ENCODE peak calls at places on chromosomes 11 and 22, in seven cellular contexts. Q, G, Y, B, C, W and K are unnamed samples.

GRCh38 chr11:130653838-130654601 is 205.6 kb downstream of the ADAMTS15 start:
- DNase-seq in Q (peak), G (peak), Y (peak), B (no peak), C (no peak), W (peak), K (peak)

GRCh38 chr22:31083923-31084810 is 3.0 kb downstream of the SMTN start:
- DNase-seq in Q (no peak), G (peak), Y (no peak), B (no peak), C (no peak), W (no peak), K (no peak)

GRCh38 chr22:35306350-35306967 is 6.8 kb downstream of the TOM1 start:
- DNase-seq in Q (peak), G (no peak), Y (no peak), B (no peak), C (peak), W (peak), K (no peak)

GRCh38 chr22:50269573-50270301 is 443 bp downstream of the MAPK11 start:
- DNase-seq in Q (peak), G (no peak), Y (no peak), B (no peak), C (no peak), W (peak), K (no peak)

GRCh38 chr22:20438066-20438677 is 547 bp upstream of the SCARF2 start:
- DNase-seq in Q (peak), G (no peak), Y (no peak), B (no peak), C (no peak), W (no peak), K (peak)

GRCh38 chr22:27686534-27686933 is 115.0 kb downstream of the MN1 start:
- DNase-seq in Q (peak), G (peak), Y (peak), B (peak), C (peak), W (no peak), K (no peak)

GRCh38 chr22:43858156-43858895 is 4.0 kb downstream of the SULT4A1 start:
- DNase-seq in Q (no peak), G (no peak), Y (no peak), B (no peak), C (no peak), W (no peak), K (no peak)

GRCh38 chr11:58900479-58901420 is 38.5 kb upstream of the GLYATL1 start:
- DNase-seq in Q (peak), G (peak), Y (peak), B (no peak), C (peak), W (peak), K (peak)

GRCh38 chr22:50563410-50564160 is 866 bp upstream of the SYCE3 start:
- DNase-seq in Q (no peak), G (no peak), Y (peak), B (no peak), C (no peak), W (no peak), K (no peak)

GRCh38 chr11:110131386-110132123 is 38.4 kb downstream of the ZC3H12C start:
- DNase-seq in Q (no peak), G (no peak), Y (no peak), B (no peak), C (no peak), W (peak), K (no peak)

GRCh38 chr11:68750197-68750987 is 928 bp downstream of the TESMIN start:
- DNase-seq in Q (no peak), G (peak), Y (no peak), B (no peak), C (no peak), W (no peak), K (no peak)

GRCh38 chr11:64863381-64864060 is 14.9 kb downstream of the EHD1 start:
- DNase-seq in Q (no peak), G (no peak), Y (no peak), B (no peak), C (no peak), W (no peak), K (no peak)

GRCh38 chr11:46743693-46744339 is 24.8 kb downstream of the F2 start:
- DNase-seq in Q (no peak), G (no peak), Y (no peak), B (no peak), C (peak), W (no peak), K (peak)

GRCh38 chr11:115390441-115390840 is 113.8 kb downstream of the CADM1 start:
- DNase-seq in Q (no peak), G (no peak), Y (no peak), B (no peak), C (no peak), W (no peak), K (no peak)

GRCh38 chr11:104410336-104410735 is 246.4 kb upstream of the PDGFD start:
- DNase-seq in Q (no peak), G (no peak), Y (no peak), B (no peak), C (no peak), W (no peak), K (peak)

GRCh38 chr11:1640076-1640946 is 10.7 kb downstream of the KRTAP5-5 start:
- DNase-seq in Q (peak), G (peak), Y (peak), B (no peak), C (no peak), W (peak), K (no peak)

GRCh38 chr11:107769189-107769588 is 57.3 kb upstream of the SLN start:
- DNase-seq in Q (peak), G (no peak), Y (no peak), B (peak), C (peak), W (peak), K (peak)

GRCh38 chr11:84019576-84020194 is 733.5 kb upstream of the CCDC90B start:
- DNase-seq in Q (peak), G (no peak), Y (no peak), B (no peak), C (peak), W (no peak), K (peak)

GRCh38 chr22:47589271-47590250 is 827.1 kb downstream of the TBC1D22A start:
- DNase-seq in Q (no peak), G (no peak), Y (peak), B (no peak), C (no peak), W (no peak), K (no peak)

GRCh38 chr11:40302669-40303068 is 1156.8 kb downstream of the LRRC4C start:
- DNase-seq in Q (peak), G (no peak), Y (no peak), B (no peak), C (peak), W (no peak), K (peak)

GRCh38 chr11:131628739-131629138 is 258.3 kb downstream of the NTM start:
- DNase-seq in Q (no peak), G (no peak), Y (no peak), B (no peak), C (no peak), W (no peak), K (no peak)

GRCh38 chr22:43570531-43571144 is 158.8 kb downstream of the MPPED1 start:
- DNase-seq in Q (no peak), G (no peak), Y (no peak), B (no peak), C (no peak), W (no peak), K (no peak)

GRCh38 chr11:44005956-44006355 is 41.8 kb upstream of the ACCSL start:
- DNase-seq in Q (no peak), G (no peak), Y (peak), B (no peak), C (no peak), W (no peak), K (no peak)

GRCh38 chr22:39927544-39927943 is 26.7 kb downstream of the GRAP2 start:
- DNase-seq in Q (no peak), G (no peak), Y (no peak), B (no peak), C (no peak), W (no peak), K (no peak)
- TF ChIP-seq CTCF in Q (peak), G (no peak), Y (no peak), B (no peak), C (peak), W (peak), K (peak)

DNA sequence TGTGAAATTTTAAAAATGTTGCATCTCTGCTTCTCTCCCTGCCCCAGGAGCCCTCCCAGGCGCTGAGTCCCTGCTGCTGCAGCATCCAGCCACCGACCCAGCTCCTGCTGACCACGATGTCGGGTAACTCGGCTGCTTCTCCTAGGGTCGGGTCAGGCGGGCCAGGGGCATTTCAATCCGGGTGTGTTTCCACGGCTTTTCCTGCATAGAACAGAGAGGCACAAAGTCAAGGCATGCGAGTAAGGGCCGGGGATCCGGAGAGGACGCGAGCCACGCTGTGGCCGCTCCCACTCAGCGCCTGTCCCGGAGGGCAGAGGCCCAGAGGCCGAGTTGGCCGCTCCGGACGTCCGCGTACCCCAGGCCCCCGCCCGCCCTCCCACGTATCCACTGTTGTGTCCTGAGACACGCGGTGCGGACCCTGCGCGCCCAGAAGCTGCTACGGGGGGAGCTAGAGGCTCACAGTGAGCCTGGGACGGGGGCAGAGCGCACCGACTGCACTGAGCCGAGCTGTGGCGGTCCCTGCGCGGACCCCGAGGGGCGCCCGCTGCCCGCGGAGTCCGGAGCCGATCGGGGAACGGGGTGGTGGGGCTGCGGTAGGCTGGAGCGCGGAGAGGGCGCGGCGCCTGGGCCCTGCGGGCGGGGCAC is at the start of gene POU2AF3:
- DNase-seq in Q (no peak), G (no peak), Y (no peak), B (no peak), C (no peak), W (no peak), K (no peak)
- H3K4me3 ChIP-seq in Q (peak), G (peak), Y (peak), B (peak), C (peak), W (peak), K (peak)

GRCh38 chr11:70928854-70929598 is 323.4 kb downstream of the SHANK2 start:
- DNase-seq in Q (no peak), G (no peak), Y (no peak), B (no peak), C (no peak), W (no peak), K (no peak)
- TF ChIP-seq CTCF in Q (no peak), G (no peak), Y (no peak), B (no peak), C (no peak), W (peak), K (no peak)

GRCh38 chr11:123069878-123070821 is 8.2 kb upstream of the HSPA8 start:
- DNase-seq in Q (no peak), G (no peak), Y (no peak), B (no peak), C (no peak), W (no peak), K (no peak)
- H3K4me3 ChIP-seq in Q (no peak), G (no peak), Y (peak), B (no peak), C (no peak), W (no peak), K (no peak)

DNA sequence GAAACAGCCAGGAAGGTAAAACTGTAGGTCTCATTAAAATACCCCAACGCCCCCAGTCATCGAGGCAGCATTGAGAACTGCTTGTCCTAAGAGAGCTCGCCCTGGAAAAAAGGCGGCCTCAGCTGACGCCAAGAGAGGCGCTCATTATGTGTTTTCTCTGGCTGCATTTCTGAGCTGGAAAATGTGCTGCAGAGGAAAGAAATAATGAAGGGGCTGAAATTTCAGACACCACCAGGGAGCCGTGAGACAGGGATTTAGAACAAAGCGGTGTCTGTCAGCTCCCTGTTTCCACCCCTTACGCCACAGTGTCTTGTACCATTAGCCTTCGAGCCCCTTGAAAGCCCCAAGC is 14.4 kb downstream of the USH1C start:
- DNase-seq in Q (no peak), G (no peak), Y (no peak), B (no peak), C (no peak), W (no peak), K (no peak)
- TF ChIP-seq CTCF in Q (no peak), G (no peak), Y (no peak), B (no peak), C (no peak), W (no peak), K (no peak)

GRCh38 chr11:76382209-76382608 is 1.1 kb downstream of the GVQW3 start:
- DNase-seq in Q (no peak), G (no peak), Y (no peak), B (no peak), C (no peak), W (peak), K (no peak)
- H3K4me3 ChIP-seq in Q (no peak), G (no peak), Y (peak), B (no peak), C (peak), W (peak), K (peak)

DNA sequence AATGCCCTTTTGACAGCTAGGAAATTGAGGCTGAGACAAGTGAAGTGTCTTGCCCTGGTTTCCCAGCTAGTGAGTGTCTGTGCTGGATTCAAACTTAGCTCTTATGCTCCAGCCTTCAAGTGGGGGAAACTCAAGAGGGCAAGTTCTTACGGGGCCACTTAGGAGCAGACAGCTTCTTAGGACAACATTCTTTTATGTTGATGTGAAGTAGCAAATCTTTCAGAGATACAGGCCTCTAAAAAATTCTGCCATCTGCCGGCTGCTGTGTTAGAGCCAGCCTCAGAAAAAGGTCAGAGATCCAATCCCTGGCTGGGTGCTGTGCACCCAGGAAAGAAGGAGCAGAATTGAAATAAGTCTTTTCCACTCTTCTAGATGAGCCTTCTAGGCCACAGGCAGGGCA is 26.6 kb downstream of the TIMP3 start:
- DNase-seq in Q (no peak), G (no peak), Y (no peak), B (no peak), C (no peak), W (no peak), K (no peak)
- TF ChIP-seq CTCF in Q (peak), G (no peak), Y (no peak), B (peak), C (peak), W (no peak), K (no peak)

GRCh38 chr11:57320067-57320718 is 4.6 kb downstream of the TNKS1BP1 start:
- DNase-seq in Q (no peak), G (no peak), Y (no peak), B (no peak), C (no peak), W (no peak), K (no peak)

GRCh38 chr11:57320719-57321387 is 3.9 kb downstream of the TNKS1BP1 start:
- DNase-seq in Q (no peak), G (peak), Y (peak), B (no peak), C (no peak), W (no peak), K (no peak)

GRCh38 chr11:57315491-57315890 is 9.3 kb downstream of the TNKS1BP1 start:
- DNase-seq in Q (peak), G (peak), Y (no peak), B (no peak), C (peak), W (peak), K (no peak)

GRCh38 chr11:57316017-57316416 is 8.7 kb downstream of the TNKS1BP1 start:
- DNase-seq in Q (no peak), G (no peak), Y (no peak), B (no peak), C (no peak), W (no peak), K (no peak)

GRCh38 chr11:57318178-57318577 is 6.6 kb downstream of the TNKS1BP1 start:
- DNase-seq in Q (peak), G (no peak), Y (peak), B (no peak), C (no peak), W (no peak), K (no peak)
- H3K4me3 ChIP-seq in Q (no peak), G (no peak), Y (peak), B (no peak), C (no peak), W (no peak), K (no peak)

GRCh38 chr11:18776324-18776723 is 15.3 kb downstream of the PTPN5 start:
- DNase-seq in Q (no peak), G (no peak), Y (no peak), B (no peak), C (no peak), W (no peak), K (no peak)
- TF ChIP-seq CTCF in Q (no peak), G (no peak), Y (no peak), B (no peak), C (no peak), W (no peak), K (no peak)

DNA sequence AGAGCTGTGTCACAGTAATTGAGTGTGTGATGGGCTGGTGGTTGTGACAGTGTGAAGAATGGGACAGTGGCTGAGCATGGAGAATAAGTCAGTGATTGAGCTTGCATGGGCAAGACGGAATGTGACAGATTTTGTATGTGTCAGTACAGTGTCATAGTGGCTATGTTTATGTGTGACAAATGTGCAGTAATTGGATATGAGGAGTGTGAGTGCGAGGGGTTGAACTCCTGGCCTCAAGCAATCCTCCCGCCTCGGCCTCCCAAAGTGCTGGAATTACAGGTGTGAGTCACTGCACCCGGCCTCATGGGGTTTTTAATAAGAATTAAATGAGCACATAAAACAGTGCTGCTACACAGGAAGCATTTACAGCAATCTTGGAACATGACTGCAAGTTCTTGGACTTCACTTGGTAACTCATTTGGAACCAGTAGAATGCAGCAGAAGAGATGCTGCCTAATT is 619 bp upstream of the RRAS2 start:
- DNase-seq in Q (no peak), G (no peak), Y (no peak), B (no peak), C (no peak), W (peak), K (no peak)
- H3K4me3 ChIP-seq in Q (peak), G (no peak), Y (peak), B (no peak), C (peak), W (peak), K (peak)